ENCODE peak calls at places on chromosomes 12 and 14, in six cellular contexts. K, L, I, M, N and F are unnamed samples.

GRCh38 chr14:52405314-52405713 is 91.2 kb downstream of the PTGER2 start:
- DNase-seq in K (no peak), L (no peak), I (no peak), M (no peak), N (no peak), F (no peak)

GRCh38 chr12:22994276-22994675 is 369.3 kb downstream of the ETNK1 start:
- DNase-seq in K (no peak), L (no peak), I (no peak), M (no peak), N (no peak), F (no peak)

GRCh38 chr14:104214411-104214810 is 76.0 kb downstream of the KIF26A start:
- DNase-seq in K (no peak), L (no peak), I (no peak), M (no peak), N (no peak), F (no peak)

GRCh38 chr14:56092761-56093160 is 25.4 kb upstream of the PELI2 start:
- DNase-seq in K (no peak), L (no peak), I (no peak), M (no peak), N (no peak), F (no peak)

GRCh38 chr12:50572275-50572674 is 67.5 kb downstream of the DIP2B start:
- DNase-seq in K (no peak), L (no peak), I (no peak), M (no peak), N (no peak), F (no peak)

GRCh38 chr12:102964872-102965271 is 7.4 kb downstream of the ASCL1 start:
- DNase-seq in K (no peak), L (no peak), I (no peak), M (peak), N (no peak), F (no peak)

GRCh38 chr12:111775205-111776193 is 8.8 kb downstream of the ALDH2 start:
- DNase-seq in K (peak), L (no peak), I (no peak), M (no peak), N (no peak), F (peak)

GRCh38 chr12:20946732-20947131 is 136.2 kb downstream of the SLCO1B3 start:
- DNase-seq in K (no peak), L (no peak), I (no peak), M (peak), N (no peak), F (no peak)

GRCh38 chr12:114316076-114316475 is 89.9 kb downstream of the TBX5 start:
- DNase-seq in K (no peak), L (no peak), I (no peak), M (no peak), N (no peak), F (no peak)

GRCh38 chr14:59343585-59343984 is 121.6 kb downstream of the GPR135 start:
- DNase-seq in K (no peak), L (no peak), I (no peak), M (no peak), N (no peak), F (no peak)

GRCh38 chr12:123096159-123096558 is 54.7 kb downstream of the PITPNM2 start:
- DNase-seq in K (no peak), L (no peak), I (no peak), M (no peak), N (no peak), F (no peak)

GRCh38 chr14:69619007-69619406 is 7.6 kb downstream of the SUSD6 start:
- DNase-seq in K (no peak), L (no peak), I (no peak), M (no peak), N (no peak), F (no peak)

GRCh38 chr14:32697704-32698103 is 241.0 kb upstream of the NPAS3 start:
- DNase-seq in K (no peak), L (no peak), I (no peak), M (no peak), N (no peak), F (no peak)

GRCh38 chr12:15525414-15525813 is 203.1 kb downstream of the PTPRO start:
- DNase-seq in K (no peak), L (no peak), I (no peak), M (peak), N (no peak), F (no peak)

GRCh38 chr12:111363578-111363977 is 5.3 kb downstream of the PHETA1 start:
- DNase-seq in K (no peak), L (no peak), I (no peak), M (no peak), N (no peak), F (no peak)

GRCh38 chr12:94145231-94145979 is 3.0 kb upstream of the PLXNC1 start:
- DNase-seq in K (no peak), L (no peak), I (no peak), M (no peak), N (no peak), F (peak)

GRCh38 chr14:53551862-53552261 is 398.7 kb upstream of the DDHD1 start:
- DNase-seq in K (no peak), L (no peak), I (no peak), M (no peak), N (no peak), F (no peak)

GRCh38 chr14:95260537-95261440 is 58.9 kb downstream of the CLMN start:
- DNase-seq in K (no peak), L (no peak), I (no peak), M (no peak), N (no peak), F (no peak)

GRCh38 chr14:21539154-21539940 is 13.2 kb upstream of the SALL2 start:
- DNase-seq in K (no peak), L (no peak), I (no peak), M (no peak), N (no peak), F (no peak)

GRCh38 chr12:82425241-82425640 is 66.9 kb downstream of the METTL25 start:
- DNase-seq in K (no peak), L (no peak), I (no peak), M (no peak), N (no peak), F (peak)

GRCh38 chr12:104823985-104824441 is 134.1 kb downstream of the SLC41A2 start:
- DNase-seq in K (no peak), L (no peak), I (no peak), M (no peak), N (no peak), F (no peak)

GRCh38 chr12:89733579-89734201 is 25.1 kb upstream of the ATP2B1 start:
- DNase-seq in K (no peak), L (no peak), I (no peak), M (no peak), N (no peak), F (no peak)

GRCh38 chr14:61145903-61146411 is 135.2 kb downstream of the TMEM30B start:
- DNase-seq in K (no peak), L (no peak), I (no peak), M (no peak), N (no peak), F (peak)

GRCh38 chr12:18576104-18576622 is 161.6 kb downstream of the PLCZ1 start:
- DNase-seq in K (no peak), L (no peak), I (no peak), M (no peak), N (no peak), F (no peak)

GRCh38 chr12:29350080-29350479 is 30.9 kb downstream of the ERGIC2 start:
- DNase-seq in K (no peak), L (no peak), I (no peak), M (no peak), N (no peak), F (peak)

GRCh38 chr12:50696931-50697330 is 67.0 kb upstream of the ATF1 start:
- DNase-seq in K (no peak), L (no peak), I (no peak), M (no peak), N (no peak), F (no peak)

GRCh38 chr12:520119-520518 is 60.4 kb downstream of the B4GALNT3 start:
- DNase-seq in K (no peak), L (no peak), I (no peak), M (no peak), N (no peak), F (no peak)

GRCh38 chr14:48726080-48726642 is 860.0 kb downstream of the RPS29 start:
- DNase-seq in K (no peak), L (no peak), I (no peak), M (no peak), N (no peak), F (no peak)

GRCh38 chr12:6828671-6829531 is 694 bp downstream of the P3H3 start:
- DNase-seq in K (peak), L (no peak), I (peak), M (peak), N (peak), F (no peak)

GRCh38 chr14:81311128-81311527 is 89.0 kb downstream of the STON2 start:
- DNase-seq in K (no peak), L (no peak), I (no peak), M (no peak), N (no peak), F (no peak)

GRCh38 chr12:57552692-57553321 is 3.0 kb downstream of the KIF5A start:
- DNase-seq in K (no peak), L (no peak), I (no peak), M (no peak), N (no peak), F (peak)

GRCh38 chr14:64196668-64197411 is 97.3 kb downstream of the ESR2 start:
- DNase-seq in K (peak), L (no peak), I (no peak), M (peak), N (no peak), F (no peak)